ENCODE peak calls at places on chromosomes 11 and 22, in four cellular contexts. O, U, B and N are unnamed samples.

GRCh38 chr22:31526275-31526674 is 29.9 kb downstream of the SFI1 start:
- DNase-seq in B (no peak), U (no peak), O (no peak), N (no peak)

GRCh38 chr11:68317147-68317785 is 4.9 kb downstream of the LRP5 start:
- DNase-seq in O (no peak), U (no peak), B (no peak), N (no peak)

GRCh38 chr22:26718905-26719304 is 61.5 kb downstream of the MIAT start:
- DNase-seq in B (no peak), O (no peak), U (no peak), N (no peak)

GRCh38 chr11:79417069-79417920 is 23.5 kb downstream of the TENM4 start:
- DNase-seq in U (no peak), B (no peak), O (no peak), N (no peak)

GRCh38 chr11:22807855-22808558 is 21.6 kb downstream of the SVIP start:
- DNase-seq in U (no peak), O (no peak), B (no peak), N (no peak)

GRCh38 chr22:33112606-33113005 is 54.4 kb upstream of the SYN3 start:
- DNase-seq in B (no peak), O (no peak), U (no peak), N (no peak)

GRCh38 chr11:62508336-62509058 is 38.1 kb downstream of the AHNAK start:
- DNase-seq in U (peak; percentile 61), O (peak; percentile 85), B (no peak), N (peak; percentile 88)

GRCh38 chr11:79437981-79438630 is 2.7 kb downstream of the TENM4 start:
- DNase-seq in B (no peak), U (no peak), O (peak; percentile 33), N (no peak)

GRCh38 chr11:134920851-134921608 is 509.0 kb upstream of the B3GAT1 start:
- DNase-seq in U (no peak), O (no peak), B (no peak), N (no peak)

GRCh38 chr11:24489477-24489876 is 7.4 kb upstream of the LUZP2 start:
- DNase-seq in O (no peak), U (no peak), B (no peak), N (no peak)

GRCh38 chr11:95135155-95135554 is 45.5 kb downstream of the ENDOD1 start:
- DNase-seq in O (no peak), U (no peak), B (no peak), N (no peak)

GRCh38 chr11:70734911-70735310 is 336.6 kb downstream of the CTTN start:
- DNase-seq in B (no peak), O (no peak), U (no peak), N (no peak)

GRCh38 chr11:130804306-130805077 is 111.8 kb downstream of the SNX19 start:
- DNase-seq in U (no peak), O (no peak), B (no peak), N (no peak)

GRCh38 chr11:2098691-2099522 is 40.3 kb downstream of the IGF2 start:
- DNase-seq in B (no peak), O (no peak), U (no peak), N (no peak)

GRCh38 chr11:125062196-125062930 is 742 bp upstream of the SLC37A2 start:
- DNase-seq in O (no peak), U (no peak), B (no peak), N (peak; percentile 18)

GRCh38 chr11:1138053-1138452 is 19.7 kb upstream of the MUC5AC start:
- DNase-seq in B (no peak), U (no peak), O (no peak), N (no peak)

GRCh38 chr11:57778318-57779037 is 16.9 kb downstream of the CTNND1 start:
- DNase-seq in U (peak; percentile 87), B (no peak), O (peak; percentile 86), N (peak; percentile 98)

GRCh38 chr11:18791175-18792065 is at the start of gene PTPN5:
- DNase-seq in O (no peak), U (peak; percentile 70), B (peak; percentile 20), N (no peak)

GRCh38 chr11:18790820-18791174 is 801 bp downstream of the PTPN5 start:
- DNase-seq in U (no peak), O (no peak), B (peak; percentile 44), N (no peak)

GRCh38 chr11:18789942-18790341 is 1.7 kb downstream of the PTPN5 start:
- DNase-seq in B (no peak), U (no peak), O (no peak), N (no peak)

GRCh38 chr11:18792827-18793226 is 1.2 kb upstream of the PTPN5 start:
- DNase-seq in O (no peak), B (no peak), U (no peak), N (no peak)

GRCh38 chr11:18792066-18792591 is 531 bp upstream of the PTPN5 start:
- DNase-seq in B (no peak), U (peak; percentile 20), O (no peak), N (no peak)
- H3K4me3 ChIP-seq in B (peak overlapping the region; percentile 45), U (peak overlapping the region; percentile 95), O (peak overlapping the region; percentile 40), N (no peak overlapping the region)

GRCh38 chr22:19343470-19343869 is 52.0 kb upstream of the CLTCL1 start:
- DNase-seq in U (no peak), O (no peak), B (no peak), N (no peak)

GRCh38 chr22:19336133-19337075 is 44.9 kb upstream of the CLTCL1 start:
- DNase-seq in U (no peak), O (no peak), B (no peak), N (peak; percentile 93)

GRCh38 chr22:19344420-19344819 is 52.9 kb upstream of the CLTCL1 start:
- DNase-seq in U (no peak), O (no peak), B (no peak), N (no peak)

GRCh38 chr22:19337137-19337536 is 45.6 kb upstream of the CLTCL1 start:
- DNase-seq in O (no peak), U (no peak), B (no peak), N (no peak)

DNA sequence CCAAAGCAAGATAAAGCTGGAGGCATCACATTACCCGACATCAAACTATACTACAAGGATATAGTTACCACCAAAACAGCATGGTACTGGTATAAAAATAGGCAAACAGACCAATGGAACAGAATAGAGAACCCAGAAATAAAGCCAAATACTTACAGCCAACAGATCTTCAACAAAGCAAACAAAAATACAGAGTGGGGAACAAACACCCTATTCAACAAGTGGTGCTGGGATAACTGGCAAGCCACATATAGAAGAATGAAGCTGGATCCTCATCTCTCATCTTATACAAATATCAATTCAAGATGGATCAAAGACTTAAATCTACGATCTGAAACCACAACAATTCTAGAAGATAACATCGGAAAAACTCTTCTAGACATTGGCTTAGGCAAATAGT is 50.0 kb upstream of the CLTCL1 start:
- DNase-seq in U (no peak), B (no peak), O (no peak), N (no peak)
- H3K36me3 ChIP-seq in U (peaks cover 89% of the 10 kb centered on the region), B (peaks cover 76% of the 10 kb centered on the region), O (peaks cover 66% of the 10 kb centered on the region), N (peaks cover 13% of the 10 kb centered on the region)

GRCh38 chr11:120510406-120511115 is 987 bp upstream of the GRIK4 start:
- DNase-seq in U (no peak), B (no peak), O (no peak), N (no peak)
- H3K4me3 ChIP-seq in U (no peak overlapping the region), B (no peak overlapping the region), O (no peak overlapping the region), N (no peak overlapping the region)

DNA sequence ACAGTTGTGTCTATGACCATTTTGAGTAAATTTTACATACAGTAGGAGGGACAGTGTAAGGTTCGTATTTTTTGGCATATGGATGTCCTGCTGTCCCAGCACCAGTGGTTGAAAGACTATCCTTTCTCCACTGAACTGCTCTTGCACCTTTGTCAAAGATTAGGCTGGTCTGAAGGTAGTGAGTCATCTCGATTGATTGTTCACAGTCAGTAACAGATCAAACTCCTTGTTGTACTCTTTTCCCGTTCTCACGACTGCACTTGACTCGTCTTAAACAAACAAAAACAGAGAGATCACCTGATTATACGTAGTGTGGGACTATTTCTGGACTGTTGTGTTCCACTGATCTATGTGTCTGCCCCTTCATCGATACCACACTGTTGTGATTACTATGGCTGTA is 77.1 kb downstream of the DGCR2 start:
- DNase-seq in U (no peak), B (no peak), O (no peak), N (peak; percentile 10)
- H3K36me3 ChIP-seq in U (peaks cover 98% of the 10 kb centered on the region), B (peaks cover 83% of the 10 kb centered on the region), O (peaks cover 92% of the 10 kb centered on the region), N (peaks cover 43% of the 10 kb centered on the region)